ENCODE peak calls at places on chromosomes 7 and 10, in ten cellular contexts. X is stromal cell of bone marrow; H is right lobe of liver; W is Caco-2; T is G401; S is T-helper 17 cell; M is fibroblast of mammary gland; F is psoas muscle; Z is stimulated activated CD4-positive, alpha-beta T cell treated with anti-CD3 and anti-CD28 coated beads, Interleukin-4, amount 100 ng/mL, for 48 hours; O is NCI-H226. V is an unnamed sample.

GRCh38 chr7:26202019-26202985 is 757 bp downstream of the CBX3 start:
- DNase-seq in Z (peak; percentile 46), M (peak; percentile 39), O (peak; percentile 49), W (peak; percentile 70), H (peak; percentile 72), F (peak; percentile 62), S (peak; percentile 50), T (peak; percentile 72), X (no peak), V (peak; percentile 64)

GRCh38 chr7:113289140-113289740 is 170.9 kb upstream of the SMIM30 start:
- DNase-seq in F (no peak), X (peak; percentile 46), Z (no peak), T (peak; percentile 18), S (no peak), W (peak; percentile 33), H (no peak), O (no peak), M (peak; percentile 65), V (no peak)

GRCh38 chr7:52140848-52141247 is 824.2 kb upstream of the COBL start:
- DNase-seq in O (no peak), F (no peak), T (no peak), M (no peak), H (no peak), Z (no peak), X (no peak), W (no peak), S (no peak), V (no peak)

GRCh38 chr10:34476607-34477006 is 338.5 kb downstream of the PARD3 start:
- DNase-seq in H (no peak), W (no peak), T (no peak), M (no peak), S (no peak), F (no peak), Z (no peak), X (no peak), O (no peak), V (no peak)

GRCh38 chr10:17472481-17473227 is 18.3 kb upstream of the ST8SIA6 start:
- DNase-seq in X (no peak), H (no peak), M (no peak), Z (no peak), O (no peak), T (no peak), W (no peak), F (no peak), S (no peak), V (no peak)

GRCh38 chr10:29647483-29647882 is 12.7 kb upstream of the SVIL start:
- DNase-seq in H (no peak), S (no peak), X (no peak), O (no peak), M (no peak), W (no peak), T (no peak), Z (no peak), F (no peak), V (no peak)

GRCh38 chr7:66330961-66331360 is 125.8 kb downstream of the TPST1 start:
- DNase-seq in H (peak; percentile 52), X (peak; percentile 23), Z (no peak), O (no peak), M (peak; percentile 52), F (peak; percentile 40), T (no peak), W (no peak), S (no peak), V (no peak)

GRCh38 chr10:113651021-113651420 is 12.8 kb downstream of the NRAP start:
- DNase-seq in Z (no peak), O (no peak), H (no peak), W (no peak), X (no peak), F (no peak), T (no peak), S (no peak), M (no peak), V (no peak)

GRCh38 chr7:24323961-24324480 is 40.0 kb downstream of the NPY start:
- DNase-seq in H (no peak), T (no peak), S (no peak), F (no peak), W (no peak), X (no peak), O (no peak), Z (no peak), M (no peak), V (no peak)

V was measured in naive B cell.